ENCODE peak calls at places on chromosomes 11 and 22, in four cellular contexts. One of them, this sample, is unnamed. For H3K4me1, the result is how much of the 10 kb centered on the place peaks cover.

GRCh38 chr11:17906436-17906835 is 106.4 kb downstream of the SERGEF start:
- DNase-seq in fibroblast of lung: no peak
- DNase-seq in MM.1S: no peak
- DNase-seq in HepG2: no peak
- DNase-seq in this sample: peak

GRCh38 chr11:120211522-120212258 is 858 bp downstream of the OAF start:
- DNase-seq in fibroblast of lung: no peak
- DNase-seq in HepG2: no peak
- DNase-seq in MM.1S: no peak
- DNase-seq in this sample: no peak

GRCh38 chr22:44325718-44326548 is 13.2 kb upstream of the SHISAL1 start:
- DNase-seq in MM.1S: no peak
- DNase-seq in HepG2: no peak
- DNase-seq in fibroblast of lung: peak
- DNase-seq in this sample: peak

GRCh38 chr22:38238519-38239051 is 34.2 kb downstream of the TMEM184B start:
- DNase-seq in MM.1S: no peak
- DNase-seq in fibroblast of lung: no peak
- DNase-seq in HepG2: no peak
- DNase-seq in this sample: no peak

GRCh38 chr11:2762451-2762850 is 62.7 kb upstream of the KCNQ1OT1 start:
- DNase-seq in fibroblast of lung: no peak
- DNase-seq in MM.1S: no peak
- DNase-seq in HepG2: no peak
- DNase-seq in this sample: no peak

GRCh38 chr11:111819161-111820058 is 52.0 kb downstream of the ALG9 start:
- DNase-seq in MM.1S: no peak
- DNase-seq in fibroblast of lung: peak
- DNase-seq in HepG2: no peak
- DNase-seq in this sample: no peak

GRCh38 chr11:132168326-132168725 is 797.9 kb downstream of the NTM start:
- DNase-seq in fibroblast of lung: no peak
- DNase-seq in MM.1S: no peak
- DNase-seq in HepG2: no peak
- DNase-seq in this sample: no peak

GRCh38 chr11:68889948-68890446 is 13.6 kb downstream of the MRPL21 start:
- DNase-seq in fibroblast of lung: peak
- DNase-seq in HepG2: no peak
- DNase-seq in MM.1S: no peak
- DNase-seq in this sample: peak

GRCh38 chr11:68649851-68650555 is 34.3 kb upstream of the GAL start:
- DNase-seq in HepG2: no peak
- DNase-seq in fibroblast of lung: no peak
- DNase-seq in MM.1S: no peak
- DNase-seq in this sample: no peak

GRCh38 chr22:44793506-44794225 is 41.3 kb downstream of the ARHGAP8 start:
- DNase-seq in MM.1S: no peak
- DNase-seq in fibroblast of lung: no peak
- DNase-seq in HepG2: no peak
- DNase-seq in this sample: no peak

GRCh38 chr22:44406581-44407403 is 91.2 kb downstream of the RTL6 start:
- DNase-seq in MM.1S: no peak
- DNase-seq in fibroblast of lung: peak
- DNase-seq in HepG2: no peak
- DNase-seq in this sample: no peak

GRCh38 chr11:70842256-70842655 is 410.1 kb downstream of the SHANK2 start:
- DNase-seq in fibroblast of lung: no peak
- DNase-seq in MM.1S: no peak
- DNase-seq in HepG2: no peak
- DNase-seq in this sample: no peak

GRCh38 chr11:115197433-115197832 is 306.8 kb downstream of the CADM1 start:
- DNase-seq in MM.1S: no peak
- DNase-seq in HepG2: no peak
- DNase-seq in fibroblast of lung: peak
- DNase-seq in this sample: no peak

GRCh38 chr22:48968201-48968959 is 859.3 kb downstream of the BRD1 start:
- DNase-seq in fibroblast of lung: no peak
- DNase-seq in MM.1S: peak
- DNase-seq in HepG2: peak
- DNase-seq in this sample: peak

GRCh38 chr11:41246399-41246745 is 213.1 kb downstream of the LRRC4C start:
- DNase-seq in MM.1S: no peak
- DNase-seq in HepG2: no peak
- DNase-seq in fibroblast of lung: no peak
- DNase-seq in this sample: no peak

GRCh38 chr11:3834349-3835099 is 6.2 kb downstream of the RHOG start:
- DNase-seq in HepG2: no peak
- DNase-seq in MM.1S: no peak
- DNase-seq in fibroblast of lung: no peak
- DNase-seq in this sample: no peak

GRCh38 chr11:37509471-37509870 is 911.4 kb upstream of the RAG2 start:
- DNase-seq in MM.1S: no peak
- DNase-seq in fibroblast of lung: no peak
- DNase-seq in HepG2: no peak
- DNase-seq in this sample: no peak

GRCh38 chr11:65576232-65576866 is 496 bp downstream of the EHBP1L1 start:
- DNase-seq in MM.1S: peak
- DNase-seq in HepG2: no peak
- DNase-seq in fibroblast of lung: no peak
- DNase-seq in this sample: no peak

GRCh38 chr22:47053013-47053864 is 290.8 kb downstream of the TBC1D22A start:
- DNase-seq in MM.1S: no peak
- DNase-seq in HepG2: no peak
- DNase-seq in fibroblast of lung: no peak
- DNase-seq in this sample: no peak
- H3K4me1 ChIP-seq in MM.1S: under half
- H3K4me1 ChIP-seq in HepG2: under half
- H3K4me1 ChIP-seq in fibroblast of lung: under half
- H3K4me1 ChIP-seq in this sample: under half

GRCh38 chr22:22362311-22362710 is 117.7 kb downstream of the VPREB1 start:
- DNase-seq in MM.1S: no peak
- DNase-seq in fibroblast of lung: no peak
- DNase-seq in HepG2: no peak
- DNase-seq in this sample: no peak
- H3K9ac ChIP-seq in MM.1S: no peak
- H3K9ac ChIP-seq in fibroblast of lung: no peak
- H3K9ac ChIP-seq in HepG2: no peak
- H3K9ac ChIP-seq in this sample: no peak

GRCh38 chr11:97610000-97610399 is 1220.2 kb downstream of the JRKL start:
- DNase-seq in HepG2: no peak
- DNase-seq in fibroblast of lung: no peak
- DNase-seq in MM.1S: no peak
- DNase-seq in this sample: no peak
- TF ChIP-seq CTCF in HepG2: peak
- TF ChIP-seq CTCF in fibroblast of lung: no peak
- TF ChIP-seq CTCF in MM.1S: no peak
- TF ChIP-seq CTCF in this sample: no peak

GRCh38 chr11:122721201-122721963 is 65.9 kb downstream of the UBASH3B start:
- DNase-seq in MM.1S: no peak
- DNase-seq in fibroblast of lung: peak
- DNase-seq in HepG2: no peak
- DNase-seq in this sample: no peak

GRCh38 chr11:122721964-122722266 is 66.4 kb downstream of the UBASH3B start:
- DNase-seq in fibroblast of lung: peak
- DNase-seq in HepG2: no peak
- DNase-seq in MM.1S: no peak
- DNase-seq in this sample: no peak

GRCh38 chr11:122724520-122724919 is 69.0 kb downstream of the UBASH3B start:
- DNase-seq in fibroblast of lung: peak
- DNase-seq in MM.1S: no peak
- DNase-seq in HepG2: no peak
- DNase-seq in this sample: no peak

GRCh38 chr11:122723576-122723975 is 68.1 kb downstream of the UBASH3B start:
- DNase-seq in MM.1S: no peak
- DNase-seq in HepG2: no peak
- DNase-seq in fibroblast of lung: peak
- DNase-seq in this sample: no peak

DNA sequence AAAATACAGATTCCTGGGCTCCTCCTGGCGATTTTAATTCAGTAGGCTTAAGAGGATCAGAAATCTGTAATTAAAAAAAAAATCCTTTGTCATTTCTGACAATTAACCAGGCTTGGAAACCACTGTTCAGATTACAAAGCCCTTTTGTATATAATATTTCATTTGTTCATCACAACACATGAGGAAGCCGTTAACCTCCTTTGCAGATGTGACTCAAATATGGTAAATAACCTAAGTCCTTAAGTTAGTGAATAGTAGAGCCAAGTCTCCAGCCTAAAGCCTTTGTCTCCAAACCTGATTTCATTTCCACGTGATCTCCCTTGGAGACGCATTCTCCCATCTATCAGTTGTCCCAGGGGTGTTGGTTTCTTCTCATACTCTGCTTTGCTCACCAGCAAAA is 67.6 kb downstream of the UBASH3B start:
- DNase-seq in HepG2: no peak
- DNase-seq in MM.1S: no peak
- DNase-seq in fibroblast of lung: peak
- DNase-seq in this sample: no peak
- H3K4me1 ChIP-seq in HepG2: under half
- H3K4me1 ChIP-seq in MM.1S: under half
- H3K4me1 ChIP-seq in fibroblast of lung: under half
- H3K4me1 ChIP-seq in this sample: under half

GRCh38 chr11:102346456-102346747 is 612 bp upstream of the BIRC2 start:
- DNase-seq in fibroblast of lung: no peak
- DNase-seq in HepG2: no peak
- DNase-seq in MM.1S: peak
- DNase-seq in this sample: no peak

GRCh38 chr11:102343789-102344188 is 3.2 kb upstream of the BIRC2 start:
- DNase-seq in HepG2: no peak
- DNase-seq in fibroblast of lung: peak
- DNase-seq in MM.1S: no peak
- DNase-seq in this sample: no peak

GRCh38 chr11:102347526-102348331 is 715 bp downstream of the BIRC2 start:
- DNase-seq in HepG2: peak
- DNase-seq in fibroblast of lung: peak
- DNase-seq in MM.1S: peak
- DNase-seq in this sample: peak

GRCh38 chr11:102346748-102347525 is at the start of gene BIRC2:
- DNase-seq in fibroblast of lung: peak
- DNase-seq in MM.1S: peak
- DNase-seq in HepG2: peak
- DNase-seq in this sample: peak

DNA sequence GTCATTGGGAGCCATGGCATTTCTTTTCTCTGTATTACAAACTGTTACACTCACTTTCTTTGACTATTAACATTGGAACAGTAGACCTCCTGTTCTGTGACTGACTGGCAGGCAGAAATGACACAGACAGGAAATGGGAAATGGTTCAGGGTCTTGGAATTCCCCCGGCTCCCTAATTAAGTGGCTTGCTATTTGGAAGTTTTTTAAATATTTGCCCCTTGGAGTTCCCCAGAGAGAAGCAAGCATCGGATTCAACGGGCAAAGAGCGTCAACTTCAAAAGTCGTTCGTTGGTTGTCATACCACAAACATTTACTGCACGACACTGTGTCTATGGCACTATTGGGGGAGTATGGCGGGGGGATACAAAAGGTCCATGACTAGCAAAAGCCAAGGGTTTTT is 1.1 kb upstream of the BIRC2 start:
- DNase-seq in MM.1S: no peak
- DNase-seq in HepG2: peak
- DNase-seq in fibroblast of lung: peak
- DNase-seq in this sample: no peak
- H3K9ac ChIP-seq in MM.1S: peak
- H3K9ac ChIP-seq in HepG2: peak
- H3K9ac ChIP-seq in fibroblast of lung: peak
- H3K9ac ChIP-seq in this sample: no peak